ENCODE peak calls at places on chromosomes 5 and 9, in seven cellular contexts. One of them, this sample, is unnamed.

GRCh38 chr9:128553695-128554094 is 1.3 kb downstream of the SPTAN1 start:
- DNase-seq in IMR-90: peak
- DNase-seq in mesendoderm: peak
- DNase-seq in trophoblast cell: no peak
- DNase-seq in neuronal stem cell: no peak
- DNase-seq in mesenchymal stem cell: peak
- DNase-seq in H1: no peak
- DNase-seq in this sample: no peak

GRCh38 chr5:112616812-112617547 is 120.7 kb upstream of the APC start:
- DNase-seq in IMR-90: no peak
- DNase-seq in mesendoderm: no peak
- DNase-seq in trophoblast cell: no peak
- DNase-seq in neuronal stem cell: no peak
- DNase-seq in mesenchymal stem cell: no peak
- DNase-seq in H1: no peak
- DNase-seq in this sample: no peak

GRCh38 chr5:135890867-135891266 is 4.8 kb downstream of the IL9 start:
- DNase-seq in IMR-90: no peak
- DNase-seq in mesendoderm: no peak
- DNase-seq in trophoblast cell: no peak
- DNase-seq in neuronal stem cell: no peak
- DNase-seq in mesenchymal stem cell: no peak
- DNase-seq in H1: no peak
- DNase-seq in this sample: no peak

GRCh38 chr9:22147818-22148573 is 138.9 kb upstream of the CDKN2B start:
- DNase-seq in IMR-90: peak
- DNase-seq in mesendoderm: no peak
- DNase-seq in trophoblast cell: no peak
- DNase-seq in neuronal stem cell: no peak
- DNase-seq in mesenchymal stem cell: peak
- DNase-seq in H1: no peak
- DNase-seq in this sample: no peak

GRCh38 chr5:7644723-7645122 is 206.2 kb downstream of the CFAP90 start:
- DNase-seq in IMR-90: no peak
- DNase-seq in mesendoderm: no peak
- DNase-seq in trophoblast cell: no peak
- DNase-seq in neuronal stem cell: no peak
- DNase-seq in mesenchymal stem cell: no peak
- DNase-seq in H1: no peak
- DNase-seq in this sample: no peak

GRCh38 chr5:71684309-71684708 is 34.8 kb upstream of the CARTPT start:
- DNase-seq in IMR-90: no peak
- DNase-seq in mesendoderm: no peak
- DNase-seq in trophoblast cell: no peak
- DNase-seq in neuronal stem cell: no peak
- DNase-seq in mesenchymal stem cell: no peak
- DNase-seq in H1: no peak
- DNase-seq in this sample: no peak

GRCh38 chr5:67808340-67808739 is 407.2 kb upstream of the PIK3R1 start:
- DNase-seq in IMR-90: no peak
- DNase-seq in mesendoderm: no peak
- DNase-seq in trophoblast cell: no peak
- DNase-seq in neuronal stem cell: no peak
- DNase-seq in mesenchymal stem cell: no peak
- DNase-seq in H1: no peak
- DNase-seq in this sample: no peak

GRCh38 chr9:27726244-27727141 is 153.2 kb upstream of the C9orf72 start:
- DNase-seq in IMR-90: peak
- DNase-seq in mesendoderm: peak
- DNase-seq in trophoblast cell: peak
- DNase-seq in neuronal stem cell: peak
- DNase-seq in mesenchymal stem cell: peak
- DNase-seq in H1: peak
- DNase-seq in this sample: peak

GRCh38 chr5:126274396-126274795 is 148.8 kb upstream of the GRAMD2B start:
- DNase-seq in IMR-90: no peak
- DNase-seq in mesendoderm: no peak
- DNase-seq in trophoblast cell: no peak
- DNase-seq in neuronal stem cell: no peak
- DNase-seq in mesenchymal stem cell: no peak
- DNase-seq in H1: no peak
- DNase-seq in this sample: no peak
- H2AK5ac ChIP-seq in IMR-90: no peak
- H2AK5ac ChIP-seq in mesendoderm: no peak
- H2AK5ac ChIP-seq in trophoblast cell: no peak
- H2AK5ac ChIP-seq in neuronal stem cell: no peak
- H2AK5ac ChIP-seq in mesenchymal stem cell: no peak
- H2AK5ac ChIP-seq in H1: no peak
- H2AK5ac ChIP-seq in this sample: no peak

GRCh38 chr5:177356756-177357458 is 817 bp upstream of the RGS14 start:
- DNase-seq in IMR-90: no peak
- DNase-seq in mesendoderm: no peak
- DNase-seq in trophoblast cell: peak
- DNase-seq in neuronal stem cell: no peak
- DNase-seq in mesenchymal stem cell: no peak
- DNase-seq in H1: no peak
- DNase-seq in this sample: no peak

GRCh38 chr5:177355868-177356168 is 1.9 kb upstream of the RGS14 start:
- DNase-seq in IMR-90: no peak
- DNase-seq in mesendoderm: no peak
- DNase-seq in trophoblast cell: no peak
- DNase-seq in neuronal stem cell: no peak
- DNase-seq in mesenchymal stem cell: no peak
- DNase-seq in H1: no peak
- DNase-seq in this sample: no peak

GRCh38 chr5:177359451-177359851 is 1.7 kb downstream of the RGS14 start:
- DNase-seq in IMR-90: no peak
- DNase-seq in mesendoderm: no peak
- DNase-seq in trophoblast cell: no peak
- DNase-seq in neuronal stem cell: no peak
- DNase-seq in mesenchymal stem cell: no peak
- DNase-seq in H1: no peak
- DNase-seq in this sample: no peak

GRCh38 chr5:177358333-177358939 is 712 bp downstream of the RGS14 start:
- DNase-seq in IMR-90: no peak
- DNase-seq in mesendoderm: no peak
- DNase-seq in trophoblast cell: no peak
- DNase-seq in neuronal stem cell: no peak
- DNase-seq in mesenchymal stem cell: no peak
- DNase-seq in H1: no peak
- DNase-seq in this sample: no peak

GRCh38 chr5:177357459-177358332 is at the start of gene RGS14:
- DNase-seq in IMR-90: peak
- DNase-seq in mesendoderm: no peak
- DNase-seq in trophoblast cell: no peak
- DNase-seq in neuronal stem cell: no peak
- DNase-seq in mesenchymal stem cell: peak
- DNase-seq in H1: no peak
- DNase-seq in this sample: no peak
- H3K9ac ChIP-seq in IMR-90: no peak
- H3K9ac ChIP-seq in mesendoderm: no peak
- H3K9ac ChIP-seq in trophoblast cell: no peak
- H3K9ac ChIP-seq in neuronal stem cell: peak
- H3K9ac ChIP-seq in mesenchymal stem cell: no peak
- H3K9ac ChIP-seq in H1: no peak
- H3K9ac ChIP-seq in this sample: no peak

GRCh38 chr5:139148986-139149385 is 49.2 kb downstream of the SIL1 start:
- DNase-seq in IMR-90: no peak
- DNase-seq in mesendoderm: no peak
- DNase-seq in trophoblast cell: no peak
- DNase-seq in neuronal stem cell: no peak
- DNase-seq in mesenchymal stem cell: no peak
- DNase-seq in H1: no peak
- DNase-seq in this sample: no peak
- H2AK5ac ChIP-seq in IMR-90: no peak
- H2AK5ac ChIP-seq in mesendoderm: no peak
- H2AK5ac ChIP-seq in trophoblast cell: no peak
- H2AK5ac ChIP-seq in neuronal stem cell: no peak
- H2AK5ac ChIP-seq in mesenchymal stem cell: no peak
- H2AK5ac ChIP-seq in H1: no peak
- H2AK5ac ChIP-seq in this sample: no peak

DNA sequence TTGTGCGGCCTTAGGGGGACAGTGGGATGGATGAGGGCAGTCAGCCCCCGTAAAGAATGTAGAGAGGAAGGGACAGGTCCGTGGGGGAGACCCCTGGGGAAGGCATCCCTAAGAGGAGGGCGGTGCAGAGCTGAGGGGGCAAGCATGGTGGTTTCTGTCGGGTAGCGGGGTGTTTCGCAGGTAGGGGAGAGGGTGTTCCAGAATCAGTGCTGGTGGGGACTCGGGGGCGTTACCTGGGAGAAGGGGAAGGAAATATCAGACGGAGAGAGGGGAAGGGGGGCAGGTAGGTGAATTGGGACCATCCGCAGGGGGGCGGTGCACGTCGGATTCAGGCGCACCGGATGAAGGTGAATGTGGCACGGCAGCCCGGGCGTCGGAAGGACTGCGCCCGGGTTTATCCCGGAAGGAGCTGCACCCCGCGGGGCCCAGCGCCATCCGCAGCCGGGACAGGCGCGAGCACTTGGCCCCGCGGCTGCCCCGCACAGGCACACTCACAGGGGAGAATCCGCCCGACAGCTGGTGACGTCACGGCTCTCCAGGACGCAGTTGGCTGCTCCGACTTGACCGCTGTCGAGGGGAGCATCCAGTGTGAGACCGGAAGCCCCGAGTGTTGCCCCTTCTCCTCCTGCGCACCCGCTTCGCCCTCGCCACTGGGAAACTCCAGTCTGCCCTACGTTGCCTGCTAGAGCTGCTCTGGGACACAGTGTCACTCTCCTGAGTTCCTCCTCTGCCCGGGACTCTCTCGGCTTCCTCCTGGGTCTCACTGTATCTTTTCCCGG is 1.3 kb downstream of the CD72 start:
- DNase-seq in IMR-90: peak
- DNase-seq in mesendoderm: peak
- DNase-seq in trophoblast cell: peak
- DNase-seq in neuronal stem cell: no peak
- DNase-seq in mesenchymal stem cell: peak
- DNase-seq in H1: peak
- DNase-seq in this sample: peak
- H3K9ac ChIP-seq in IMR-90: peak
- H3K9ac ChIP-seq in mesendoderm: peak
- H3K9ac ChIP-seq in trophoblast cell: no peak
- H3K9ac ChIP-seq in neuronal stem cell: peak
- H3K9ac ChIP-seq in mesenchymal stem cell: peak
- H3K9ac ChIP-seq in H1: no peak
- H3K9ac ChIP-seq in this sample: peak

GRCh38 chr5:119158144-119158543 is 87.3 kb downstream of the DMXL1 start:
- DNase-seq in IMR-90: no peak
- DNase-seq in mesendoderm: no peak
- DNase-seq in trophoblast cell: no peak
- DNase-seq in neuronal stem cell: no peak
- DNase-seq in mesenchymal stem cell: no peak
- DNase-seq in H1: no peak
- DNase-seq in this sample: no peak
- H2AK5ac ChIP-seq in IMR-90: no peak
- H2AK5ac ChIP-seq in mesendoderm: no peak
- H2AK5ac ChIP-seq in trophoblast cell: no peak
- H2AK5ac ChIP-seq in neuronal stem cell: no peak
- H2AK5ac ChIP-seq in mesenchymal stem cell: no peak
- H2AK5ac ChIP-seq in H1: no peak
- H2AK5ac ChIP-seq in this sample: no peak

GRCh38 chr9:23850242-23851023 is 24.4 kb upstream of the ELAVL2 start:
- DNase-seq in IMR-90: no peak
- DNase-seq in mesendoderm: peak
- DNase-seq in trophoblast cell: no peak
- DNase-seq in neuronal stem cell: peak
- DNase-seq in mesenchymal stem cell: peak
- DNase-seq in H1: peak
- DNase-seq in this sample: peak

GRCh38 chr9:23851024-23851629 is 25.1 kb upstream of the ELAVL2 start:
- DNase-seq in IMR-90: no peak
- DNase-seq in mesendoderm: peak
- DNase-seq in trophoblast cell: no peak
- DNase-seq in neuronal stem cell: peak
- DNase-seq in mesenchymal stem cell: peak
- DNase-seq in H1: peak
- DNase-seq in this sample: peak

GRCh38 chr9:23849379-23849778 is 23.3 kb upstream of the ELAVL2 start:
- DNase-seq in IMR-90: no peak
- DNase-seq in mesendoderm: peak
- DNase-seq in trophoblast cell: no peak
- DNase-seq in neuronal stem cell: peak
- DNase-seq in mesenchymal stem cell: no peak
- DNase-seq in H1: no peak
- DNase-seq in this sample: no peak
- H3K9ac ChIP-seq in IMR-90: no peak
- H3K9ac ChIP-seq in mesendoderm: peak
- H3K9ac ChIP-seq in trophoblast cell: no peak
- H3K9ac ChIP-seq in neuronal stem cell: no peak
- H3K9ac ChIP-seq in mesenchymal stem cell: no peak
- H3K9ac ChIP-seq in H1: no peak
- H3K9ac ChIP-seq in this sample: peak

GRCh38 chr5:44613951-44614350 is 194.8 kb upstream of the MRPS30 start:
- DNase-seq in IMR-90: no peak
- DNase-seq in mesendoderm: no peak
- DNase-seq in trophoblast cell: no peak
- DNase-seq in neuronal stem cell: no peak
- DNase-seq in mesenchymal stem cell: no peak
- DNase-seq in H1: no peak
- DNase-seq in this sample: no peak
- H2AK5ac ChIP-seq in IMR-90: no peak
- H2AK5ac ChIP-seq in mesendoderm: no peak
- H2AK5ac ChIP-seq in trophoblast cell: no peak
- H2AK5ac ChIP-seq in neuronal stem cell: no peak
- H2AK5ac ChIP-seq in mesenchymal stem cell: no peak
- H2AK5ac ChIP-seq in H1: no peak
- H2AK5ac ChIP-seq in this sample: no peak

GRCh38 chr9:135974220-135974573 is 13.0 kb upstream of the UBAC1 start:
- DNase-seq in IMR-90: no peak
- DNase-seq in mesendoderm: no peak
- DNase-seq in trophoblast cell: no peak
- DNase-seq in neuronal stem cell: no peak
- DNase-seq in mesenchymal stem cell: no peak
- DNase-seq in H1: no peak
- DNase-seq in this sample: no peak

GRCh38 chr9:135976531-135976930 is 15.4 kb upstream of the UBAC1 start:
- DNase-seq in IMR-90: peak
- DNase-seq in mesendoderm: no peak
- DNase-seq in trophoblast cell: no peak
- DNase-seq in neuronal stem cell: no peak
- DNase-seq in mesenchymal stem cell: peak
- DNase-seq in H1: no peak
- DNase-seq in this sample: no peak

GRCh38 chr9:135976944-135977343 is 15.8 kb upstream of the UBAC1 start:
- DNase-seq in IMR-90: no peak
- DNase-seq in mesendoderm: no peak
- DNase-seq in trophoblast cell: no peak
- DNase-seq in neuronal stem cell: no peak
- DNase-seq in mesenchymal stem cell: peak
- DNase-seq in H1: no peak
- DNase-seq in this sample: no peak

GRCh38 chr9:135973276-135974219 is 12.4 kb upstream of the UBAC1 start:
- DNase-seq in IMR-90: no peak
- DNase-seq in mesendoderm: no peak
- DNase-seq in trophoblast cell: no peak
- DNase-seq in neuronal stem cell: no peak
- DNase-seq in mesenchymal stem cell: no peak
- DNase-seq in H1: no peak
- DNase-seq in this sample: no peak

DNA sequence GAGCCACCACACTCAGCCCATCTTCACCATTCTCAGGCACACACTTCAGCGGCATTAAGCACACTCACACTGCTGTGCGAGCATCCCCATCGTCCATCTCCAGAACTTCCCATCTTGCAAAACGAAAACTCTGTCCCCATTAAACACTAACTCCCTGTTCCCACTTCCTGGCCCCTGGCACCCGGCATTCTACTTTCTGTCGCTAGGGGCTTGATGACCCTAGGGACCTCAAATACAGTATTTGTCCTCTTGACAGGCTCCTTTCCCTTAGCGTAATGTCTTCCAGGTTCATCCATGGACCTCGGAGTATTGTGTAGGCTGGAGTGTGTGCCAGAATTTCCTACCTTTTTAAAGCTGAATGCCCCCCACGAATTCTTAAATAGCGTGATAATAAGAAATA is 14.7 kb upstream of the UBAC1 start:
- DNase-seq in IMR-90: no peak
- DNase-seq in mesendoderm: no peak
- DNase-seq in trophoblast cell: no peak
- DNase-seq in neuronal stem cell: no peak
- DNase-seq in mesenchymal stem cell: no peak
- DNase-seq in H1: no peak
- DNase-seq in this sample: no peak
- H3K9ac ChIP-seq in IMR-90: no peak
- H3K9ac ChIP-seq in mesendoderm: no peak
- H3K9ac ChIP-seq in trophoblast cell: no peak
- H3K9ac ChIP-seq in neuronal stem cell: no peak
- H3K9ac ChIP-seq in mesenchymal stem cell: no peak
- H3K9ac ChIP-seq in H1: no peak
- H3K9ac ChIP-seq in this sample: no peak

This sample was measured in H9.